ENCODE peak calls at places on chromosome 16, in seven cellular contexts. D is activated effector memory CD4-positive, alpha-beta T cell treated with anti-CD3 and anti-CD28 coated beads, Interleukin-2, amount 50 U/mL, for 16 hours; E is activated T-cell treated with anti-CD3 and anti-CD28 coated beads, Interleukin-2, amount 50 U/mL, for 48 hours; U is activated CD8-positive, alpha-beta T cell treated with anti-CD3 and anti-CD28 coated beads for 36 hours; Y is CD4-positive, CD25-positive, alpha-beta regulatory T cell; F is RCC 7860; J is H9. W is an unnamed sample.

GRCh38 chr16:85424260-85425060 is 188.7 kb upstream of the GSE1 start:
- DNase-seq in U (peak; percentile 0), E (peak; percentile 8), Y (no peak), F (no peak), D (peak; percentile 56), J (no peak), W (peak; percentile 15)

GRCh38 chr16:68155425-68155824 is 70.3 kb downstream of the NFATC3 start:
- DNase-seq in F (no peak), U (no peak), J (no peak), Y (no peak), D (no peak), E (no peak), W (no peak)

GRCh38 chr16:4613636-4614570 is 785 bp downstream of the UBALD1 start:
- DNase-seq in F (peak; percentile 6), E (peak; percentile 64), D (peak; percentile 71), J (peak; percentile 34), U (peak; percentile 51), Y (peak; percentile 55), W (peak; percentile 61)

GRCh38 chr16:67110136-67110847 is 551 bp downstream of the PHAF1 start:
- DNase-seq in D (no peak), J (no peak), U (peak; percentile 23), E (no peak), Y (no peak), F (no peak), W (no peak)

GRCh38 chr16:695355-696089 is 5.3 kb upstream of the WDR24 start:
- DNase-seq in U (peak; percentile 79), J (peak; percentile 62), Y (peak; percentile 77), D (peak; percentile 90), F (no peak), E (peak; percentile 77), W (no peak)

GRCh38 chr16:85982563-85982939 is 83.6 kb downstream of the IRF8 start:
- DNase-seq in E (no peak), Y (no peak), J (no peak), D (no peak), U (no peak), F (no peak), W (no peak)

GRCh38 chr16:3026609-3027487 is 3.0 kb downstream of the THOC6 start:
- DNase-seq in U (no peak), Y (no peak), E (no peak), D (no peak), F (no peak), J (peak; percentile 37), W (no peak)

GRCh38 chr16:56884026-56884582 is 19.1 kb downstream of the SLC12A3 start:
- DNase-seq in E (no peak), F (no peak), U (no peak), D (no peak), Y (no peak), J (no peak), W (no peak)

GRCh38 chr16:78184554-78185183 is 85.2 kb downstream of the WWOX start:
- DNase-seq in D (no peak), E (no peak), J (no peak), Y (no peak), U (no peak), F (no peak), W (no peak)

GRCh38 chr16:56202036-56202435 is 10.7 kb downstream of the GNAO1 start:
- DNase-seq in U (peak; percentile 61), E (no peak), Y (peak; percentile 62), J (no peak), F (no peak), D (no peak), W (no peak)

GRCh38 chr16:69179255-69180010 is 7.5 kb upstream of the SNTB2 start:
- DNase-seq in J (no peak), Y (no peak), D (no peak), E (no peak), F (peak; percentile 81), U (no peak), W (no peak)

GRCh38 chr16:53132406-53132805 is 77.6 kb downstream of the CHD9 start:
- DNase-seq in Y (no peak), J (no peak), E (no peak), D (no peak), U (no peak), F (no peak), W (no peak)

GRCh38 chr16:84982434-84982833 is 28.9 kb downstream of the ZDHHC7 start:
- DNase-seq in J (no peak), Y (no peak), F (no peak), U (peak; percentile 13), E (no peak), D (no peak), W (no peak)

GRCh38 chr16:83602797-83603735 is 204.7 kb upstream of the HSBP1 start:
- DNase-seq in Y (no peak), D (no peak), F (no peak), E (no peak), J (peak; percentile 25), U (no peak), W (no peak)

GRCh38 chr16:47927330-47927729 is 228.5 kb downstream of the ABCC12 start:
- DNase-seq in D (no peak), Y (no peak), E (no peak), J (no peak), U (no peak), F (no peak), W (no peak)

GRCh38 chr16:28863929-28864886 is 565 bp downstream of the SH2B1 start:
- DNase-seq in E (no peak), J (no peak), F (no peak), Y (peak; percentile 17), U (no peak), D (peak; percentile 70), W (no peak)

GRCh38 chr16:68401871-68402747 is 46.2 kb downstream of the SMPD3 start:
- DNase-seq in D (peak; percentile 50), Y (no peak), E (no peak), U (peak; percentile 28), J (no peak), F (peak; percentile 63), W (no peak)

GRCh38 chr16:66874079-66874775 is 6.1 kb upstream of the PDP2 start:
- DNase-seq in U (peak; percentile 61), D (no peak), Y (no peak), J (no peak), F (peak; percentile 16), E (peak; percentile 52), W (no peak)

W was measured in mesothelial cell of epicardium.